ENCODE peak calls at places on chromosomes 7 and 10, in eight cellular contexts. C, Q, M, T, A, H, U and F are unnamed samples. For H3K4me1, the result is how much of the 10 kb centered on the place peaks cover.

GRCh38 chr7:79504607-79505389 is 51.3 kb upstream of the MAGI2 start:
- DNase-seq in C (peak), Q (peak), M (peak), T (peak), A (no peak), H (no peak), U (no peak), F (no peak)

GRCh38 chr7:135774284-135774683 is 25.7 kb upstream of the FAM180A start:
- DNase-seq in C (peak), Q (peak), M (no peak), T (peak), A (no peak), H (no peak), U (peak), F (no peak)

GRCh38 chr7:27737591-27737990 is 2.4 kb upstream of the TAX1BP1 start:
- DNase-seq in C (no peak), Q (no peak), M (no peak), T (no peak), A (no peak), H (no peak), U (no peak), F (no peak)

GRCh38 chr10:119602241-119603095 is 5.7 kb upstream of the TIAL1 start:
- DNase-seq in C (no peak), Q (peak), M (peak), T (no peak), A (no peak), H (no peak), U (peak), F (no peak)

GRCh38 chr10:50431118-50431517 is 179.8 kb upstream of the ASAH2 start:
- DNase-seq in C (no peak), Q (no peak), M (no peak), T (peak), A (no peak), H (no peak), U (no peak), F (no peak)

GRCh38 chr10:27525819-27526218 is 21.7 kb downstream of the RAB18 start:
- DNase-seq in C (no peak), Q (peak), M (peak), T (peak), A (no peak), H (no peak), U (no peak), F (no peak)

GRCh38 chr10:60942604-60943269 is 1.2 kb downstream of the RHOBTB1 start:
- DNase-seq in C (peak), Q (peak), M (peak), T (peak), A (no peak), H (no peak), U (peak), F (peak)

GRCh38 chr7:71517940-71518339 is 386.0 kb downstream of the GALNT17 start:
- DNase-seq in C (no peak), Q (no peak), M (no peak), T (no peak), A (no peak), H (no peak), U (no peak), F (no peak)

GRCh38 chr7:24290004-24290641 is 6.1 kb downstream of the NPY start:
- DNase-seq in C (peak), Q (peak), M (peak), T (peak), A (no peak), H (no peak), U (no peak), F (no peak)

GRCh38 chr7:16652888-16653287 is 6.9 kb downstream of the BZW2 start:
- DNase-seq in C (no peak), Q (no peak), M (no peak), T (no peak), A (no peak), H (no peak), U (no peak), F (no peak)

GRCh38 chr7:106775552-106775936 is 89.5 kb upstream of the PIK3CG start:
- DNase-seq in C (no peak), Q (peak), M (no peak), T (peak), A (no peak), H (no peak), U (no peak), F (no peak)

GRCh38 chr7:44167920-44168319 is 21.3 kb downstream of the GCK start:
- DNase-seq in C (no peak), Q (no peak), M (no peak), T (no peak), A (no peak), H (no peak), U (no peak), F (no peak)

GRCh38 chr10:112752268-112752667 is 197.8 kb upstream of the TCF7L2 start:
- DNase-seq in C (no peak), Q (no peak), M (no peak), T (peak), A (no peak), H (no peak), U (no peak), F (no peak)

DNA sequence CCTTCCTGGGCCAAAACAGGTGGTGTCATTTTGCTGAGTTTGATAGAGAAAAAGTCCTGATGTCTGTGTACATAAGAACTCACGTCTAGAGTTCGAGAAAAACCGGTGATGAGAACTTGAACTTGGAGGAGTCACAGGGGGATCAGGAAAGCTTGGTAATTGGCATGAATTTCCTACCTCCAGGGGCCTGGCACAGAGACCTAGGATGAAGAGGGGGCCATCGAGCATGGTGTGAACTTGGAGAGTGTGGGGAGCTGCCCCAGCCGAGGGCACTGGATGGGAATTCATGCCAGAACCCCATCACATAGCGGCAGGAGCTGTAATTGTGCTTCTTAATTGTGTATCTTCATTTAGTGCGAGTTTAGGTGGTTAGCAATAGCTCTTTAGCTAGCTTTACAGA is 82.2 kb downstream of the CUX1 start:
- DNase-seq in C (no peak), Q (no peak), M (no peak), T (no peak), A (no peak), H (no peak), U (no peak), F (no peak)
- H3K27ac ChIP-seq in C (no peak), Q (peak), M (no peak), T (peak), A (no peak), H (no peak), U (peak), F (no peak)

DNA sequence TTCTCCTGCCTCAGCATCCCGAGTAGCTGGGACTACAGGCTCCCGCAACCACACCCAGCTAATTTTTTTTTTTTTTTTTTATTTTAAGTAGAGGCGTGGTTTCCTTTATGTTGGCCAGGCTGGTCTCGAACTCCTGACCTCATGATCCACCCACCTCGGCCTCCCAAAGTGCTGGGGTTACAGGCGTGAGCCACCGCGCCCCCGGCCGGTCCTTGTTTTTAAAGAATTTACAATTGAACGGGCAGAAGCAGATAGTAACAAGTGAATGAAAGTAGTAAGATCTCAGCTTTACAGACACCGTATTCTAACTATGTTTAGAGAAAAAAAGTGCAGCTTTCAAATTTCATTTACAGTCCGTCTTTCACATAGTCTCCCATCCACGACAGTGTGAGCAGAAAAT is 112.5 kb upstream of the VWC2 start:
- DNase-seq in C (no peak), Q (no peak), M (no peak), T (no peak), A (no peak), H (no peak), U (no peak), F (no peak)
- H3K4me3 ChIP-seq in C (no peak), Q (no peak), M (no peak), T (no peak), A (no peak), H (no peak), U (no peak), F (no peak)

DNA sequence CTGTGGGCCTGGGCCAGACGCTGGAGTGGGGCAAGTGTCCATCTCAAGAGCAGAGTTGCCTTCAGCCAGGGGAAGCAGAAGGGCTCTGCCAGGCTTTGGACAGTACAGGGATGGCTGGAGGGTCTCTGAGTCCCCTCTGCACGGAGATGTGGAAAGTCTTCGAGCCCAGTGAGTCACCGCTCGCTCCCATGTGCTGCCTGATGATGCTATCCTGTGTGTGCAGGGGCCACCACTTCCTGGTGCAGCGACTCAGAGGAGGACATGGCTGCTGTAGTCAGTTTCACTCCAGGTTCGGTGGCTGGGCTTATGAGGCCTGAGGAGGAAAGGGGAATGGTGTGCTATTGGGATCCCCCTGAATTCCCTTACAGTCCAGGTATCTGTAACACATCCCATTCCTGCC is 6.0 kb downstream of the ADCYAP1R1 start:
- DNase-seq in C (no peak), Q (peak), M (no peak), T (peak), A (no peak), H (no peak), U (no peak), F (no peak)
- H3K4me1 ChIP-seq in C (under half), Q (under half), M (under half), T (under half), A (under half), H (under half), U (under half), F (under half)

DNA sequence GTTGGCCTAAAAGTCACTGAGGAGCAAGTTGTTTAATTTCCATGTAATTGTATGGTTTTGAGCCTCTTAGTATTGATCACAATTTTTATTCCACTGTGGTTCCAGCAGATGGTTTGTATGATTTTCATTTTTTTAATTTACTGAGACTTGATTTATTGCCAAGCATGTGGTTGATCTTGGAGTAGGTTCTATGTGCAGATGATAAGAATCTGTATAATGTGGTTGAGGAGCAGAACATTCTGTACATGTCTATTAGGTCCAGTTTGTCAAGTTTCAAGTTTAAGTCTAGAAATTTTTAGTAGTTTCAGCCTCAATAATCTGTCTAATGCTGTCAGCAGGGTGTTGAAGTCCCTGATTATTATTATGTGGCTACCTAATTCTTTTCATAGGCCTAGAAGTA is 22.7 kb upstream of the ZWINT start:
- DNase-seq in C (no peak), Q (no peak), M (no peak), T (no peak), A (no peak), H (no peak), U (no peak), F (no peak)
- H3K27ac ChIP-seq in C (no peak), Q (no peak), M (no peak), T (no peak), A (no peak), H (no peak), U (no peak), F (no peak)

GRCh38 chr10:125035588-125036298 is 93.8 kb downstream of the ZRANB1 start:
- DNase-seq in C (no peak), Q (no peak), M (no peak), T (peak), A (no peak), H (no peak), U (no peak), F (no peak)
- H3K4me3 ChIP-seq in C (no peak), Q (no peak), M (no peak), T (peak), A (no peak), H (no peak), U (no peak), F (no peak)

GRCh38 chr10:18401416-18402195 is 249.8 kb downstream of the NSUN6 start:
- DNase-seq in C (no peak), Q (no peak), M (no peak), T (no peak), A (no peak), H (no peak), U (no peak), F (no peak)
- H3K4me1 ChIP-seq in C (under half), Q (under half), M (under half), T (under half), A (under half), H (under half), U (under half), F (under half)